ENCODE peak calls at places on chromosomes 6 and 20, in six cellular contexts. One of them, this sample, is unnamed.

GRCh38 chr6:111096246-111096645 is 8.9 kb downstream of the SLC16A10 start:
- DNase-seq in WTC11: no peak
- DNase-seq in GM12878: no peak
- DNase-seq in HCT116: no peak
- DNase-seq in H1: no peak
- DNase-seq in K562: no peak
- DNase-seq in this sample: no peak

GRCh38 chr6:166050559-166050958 is 117.1 kb downstream of the TBXT start:
- DNase-seq in WTC11: peak
- DNase-seq in GM12878: no peak
- DNase-seq in HCT116: no peak
- DNase-seq in H1: no peak
- DNase-seq in K562: no peak
- DNase-seq in this sample: no peak

GRCh38 chr6:56814802-56815201 is 140.1 kb upstream of the BEND6 start:
- DNase-seq in WTC11: no peak
- DNase-seq in GM12878: no peak
- DNase-seq in HCT116: no peak
- DNase-seq in H1: no peak
- DNase-seq in K562: no peak
- DNase-seq in this sample: no peak

GRCh38 chr20:5864873-5865582 is 85.3 kb downstream of the TRMT6 start:
- DNase-seq in WTC11: no peak
- DNase-seq in GM12878: no peak
- DNase-seq in HCT116: no peak
- DNase-seq in H1: no peak
- DNase-seq in K562: no peak
- DNase-seq in this sample: no peak

GRCh38 chr6:4872841-4873240 is 96.6 kb downstream of the CDYL start:
- DNase-seq in WTC11: no peak
- DNase-seq in GM12878: no peak
- DNase-seq in HCT116: no peak
- DNase-seq in H1: no peak
- DNase-seq in K562: no peak
- DNase-seq in this sample: no peak

GRCh38 chr6:16239090-16239797 is 857 bp downstream of the GMPR start:
- DNase-seq in WTC11: peak
- DNase-seq in GM12878: no peak
- DNase-seq in HCT116: no peak
- DNase-seq in H1: peak
- DNase-seq in K562: no peak
- DNase-seq in this sample: no peak

GRCh38 chr6:89037156-89037900 is 43.2 kb upstream of the PNRC1 start:
- DNase-seq in WTC11: no peak
- DNase-seq in GM12878: no peak
- DNase-seq in HCT116: no peak
- DNase-seq in H1: no peak
- DNase-seq in K562: no peak
- DNase-seq in this sample: no peak

GRCh38 chr6:3284436-3284876 is 25.7 kb downstream of the PSMG4 start:
- DNase-seq in WTC11: peak
- DNase-seq in GM12878: no peak
- DNase-seq in HCT116: no peak
- DNase-seq in H1: no peak
- DNase-seq in K562: no peak
- DNase-seq in this sample: no peak

GRCh38 chr6:35248300-35248699 is 11.2 kb upstream of the ZNF76 start:
- DNase-seq in WTC11: no peak
- DNase-seq in GM12878: no peak
- DNase-seq in HCT116: no peak
- DNase-seq in H1: no peak
- DNase-seq in K562: no peak
- DNase-seq in this sample: no peak

GRCh38 chr20:4956200-4956810 is 45.0 kb downstream of the SLC23A2 start:
- DNase-seq in WTC11: no peak
- DNase-seq in GM12878: no peak
- DNase-seq in HCT116: peak
- DNase-seq in H1: no peak
- DNase-seq in K562: peak
- DNase-seq in this sample: peak

GRCh38 chr6:5481024-5481423 is 219.7 kb downstream of the FARS2 start:
- DNase-seq in WTC11: no peak
- DNase-seq in GM12878: no peak
- DNase-seq in HCT116: no peak
- DNase-seq in H1: no peak
- DNase-seq in K562: no peak
- DNase-seq in this sample: no peak

GRCh38 chr6:160917581-160917980 is 74.0 kb upstream of the MAP3K4 start:
- DNase-seq in WTC11: no peak
- DNase-seq in GM12878: no peak
- DNase-seq in HCT116: no peak
- DNase-seq in H1: no peak
- DNase-seq in K562: no peak
- DNase-seq in this sample: no peak

GRCh38 chr20:33685328-33686007 is 717 bp downstream of the E2F1 start:
- DNase-seq in WTC11: peak
- DNase-seq in GM12878: peak
- DNase-seq in HCT116: no peak
- DNase-seq in H1: peak
- DNase-seq in K562: peak
- DNase-seq in this sample: peak

GRCh38 chr6:17470209-17470952 is 77.0 kb downstream of the CAP2 start:
- DNase-seq in WTC11: no peak
- DNase-seq in GM12878: no peak
- DNase-seq in HCT116: no peak
- DNase-seq in H1: peak
- DNase-seq in K562: no peak
- DNase-seq in this sample: no peak

GRCh38 chr6:45378324-45378926 is 691 bp upstream of the SUPT3H start:
- DNase-seq in WTC11: no peak
- DNase-seq in GM12878: no peak
- DNase-seq in HCT116: no peak
- DNase-seq in H1: no peak
- DNase-seq in K562: no peak
- DNase-seq in this sample: no peak

GRCh38 chr20:55166063-55166462 is 690.7 kb downstream of the DOK5 start:
- DNase-seq in WTC11: no peak
- DNase-seq in GM12878: no peak
- DNase-seq in HCT116: no peak
- DNase-seq in H1: peak
- DNase-seq in K562: no peak
- DNase-seq in this sample: no peak

GRCh38 chr20:34968020-34968775 is 12.5 kb downstream of the MYH7B start:
- DNase-seq in WTC11: no peak
- DNase-seq in GM12878: no peak
- DNase-seq in HCT116: no peak
- DNase-seq in H1: no peak
- DNase-seq in K562: no peak
- DNase-seq in this sample: no peak

GRCh38 chr6:24923885-24924401 is 11.8 kb downstream of the RIPOR2 start:
- DNase-seq in WTC11: peak
- DNase-seq in GM12878: no peak
- DNase-seq in HCT116: no peak
- DNase-seq in H1: no peak
- DNase-seq in K562: no peak
- DNase-seq in this sample: no peak

GRCh38 chr20:4613718-4614620 is 107.7 kb upstream of the PRND start:
- DNase-seq in WTC11: peak
- DNase-seq in GM12878: peak
- DNase-seq in HCT116: peak
- DNase-seq in H1: peak
- DNase-seq in K562: peak
- DNase-seq in this sample: peak

GRCh38 chr20:18802012-18802634 is 11.5 kb upstream of the SCP2D1 start:
- DNase-seq in WTC11: no peak
- DNase-seq in GM12878: no peak
- DNase-seq in HCT116: no peak
- DNase-seq in H1: no peak
- DNase-seq in K562: no peak
- DNase-seq in this sample: no peak

GRCh38 chr6:26322645-26323482 is 42.1 kb upstream of the BTN3A2 start:
- DNase-seq in WTC11: peak
- DNase-seq in GM12878: peak
- DNase-seq in HCT116: peak
- DNase-seq in H1: peak
- DNase-seq in K562: peak
- DNase-seq in this sample: peak

GRCh38 chr20:59988141-59988540 is 29.9 kb downstream of the CDH26 start:
- DNase-seq in WTC11: no peak
- DNase-seq in GM12878: no peak
- DNase-seq in HCT116: peak
- DNase-seq in H1: no peak
- DNase-seq in K562: no peak
- DNase-seq in this sample: no peak

GRCh38 chr20:11777861-11778570 is 139.7 kb upstream of the BTBD3 start:
- DNase-seq in WTC11: no peak
- DNase-seq in GM12878: no peak
- DNase-seq in HCT116: no peak
- DNase-seq in H1: no peak
- DNase-seq in K562: no peak
- DNase-seq in this sample: no peak

GRCh38 chr20:50872562-50873288 is 58.5 kb downstream of the ADNP start:
- DNase-seq in WTC11: no peak
- DNase-seq in GM12878: no peak
- DNase-seq in HCT116: no peak
- DNase-seq in H1: no peak
- DNase-seq in K562: no peak
- DNase-seq in this sample: no peak

GRCh38 chr6:106823732-106824351 is 150.7 kb downstream of the CD24 start:
- DNase-seq in WTC11: peak
- DNase-seq in GM12878: no peak
- DNase-seq in HCT116: no peak
- DNase-seq in H1: peak
- DNase-seq in K562: no peak
- DNase-seq in this sample: no peak

GRCh38 chr20:1465470-1466210 is 1.0 kb downstream of the NSFL1C start:
- DNase-seq in WTC11: no peak
- DNase-seq in GM12878: no peak
- DNase-seq in HCT116: no peak
- DNase-seq in H1: peak
- DNase-seq in K562: no peak
- DNase-seq in this sample: no peak

GRCh38 chr6:89353702-89354392 is 1.3 kb upstream of the UBE2J1 start:
- DNase-seq in WTC11: no peak
- DNase-seq in GM12878: no peak
- DNase-seq in HCT116: no peak
- DNase-seq in H1: no peak
- DNase-seq in K562: no peak
- DNase-seq in this sample: peak

GRCh38 chr6:170033666-170034065 is 257.2 kb downstream of the DLL1 start:
- DNase-seq in WTC11: peak
- DNase-seq in GM12878: no peak
- DNase-seq in HCT116: no peak
- DNase-seq in H1: no peak
- DNase-seq in K562: no peak
- DNase-seq in this sample: no peak

GRCh38 chr6:83152913-83153312 is 40.2 kb downstream of the PGM3 start:
- DNase-seq in WTC11: no peak
- DNase-seq in GM12878: no peak
- DNase-seq in HCT116: no peak
- DNase-seq in H1: no peak
- DNase-seq in K562: no peak
- DNase-seq in this sample: no peak

GRCh38 chr6:109458774-109459531 is 3.4 kb upstream of the MICAL1 start:
- DNase-seq in WTC11: no peak
- DNase-seq in GM12878: peak
- DNase-seq in HCT116: no peak
- DNase-seq in H1: no peak
- DNase-seq in K562: no peak
- DNase-seq in this sample: no peak
- TF ChIP-seq ATF3 in WTC11: no peak
- TF ChIP-seq ATF3 in GM12878: peak
- TF ChIP-seq ATF3 in HCT116: no peak
- TF ChIP-seq ATF3 in H1: no peak
- TF ChIP-seq ATF3 in K562: no peak
- TF ChIP-seq ATF3 in this sample: no peak

GRCh38 chr6:154367333-154367732 is 10.7 kb upstream of the IPCEF1 start:
- DNase-seq in WTC11: no peak
- DNase-seq in GM12878: no peak
- DNase-seq in HCT116: no peak
- DNase-seq in H1: no peak
- DNase-seq in K562: no peak
- DNase-seq in this sample: no peak

GRCh38 chr6:154373971-154374370 is 17.4 kb upstream of the IPCEF1 start:
- DNase-seq in WTC11: no peak
- DNase-seq in GM12878: no peak
- DNase-seq in HCT116: no peak
- DNase-seq in H1: no peak
- DNase-seq in K562: no peak
- DNase-seq in this sample: no peak

GRCh38 chr6:154367839-154368695 is 11.5 kb upstream of the IPCEF1 start:
- DNase-seq in WTC11: no peak
- DNase-seq in GM12878: no peak
- DNase-seq in HCT116: no peak
- DNase-seq in H1: no peak
- DNase-seq in K562: no peak
- DNase-seq in this sample: no peak

GRCh38 chr6:154370545-154370944 is 13.9 kb upstream of the IPCEF1 start:
- DNase-seq in WTC11: no peak
- DNase-seq in GM12878: no peak
- DNase-seq in HCT116: peak
- DNase-seq in H1: no peak
- DNase-seq in K562: no peak
- DNase-seq in this sample: peak

GRCh38 chr6:154371337-154371736 is 14.7 kb upstream of the IPCEF1 start:
- DNase-seq in WTC11: no peak
- DNase-seq in GM12878: no peak
- DNase-seq in HCT116: no peak
- DNase-seq in H1: no peak
- DNase-seq in K562: no peak
- DNase-seq in this sample: no peak
- TF ChIP-seq ATF3 in WTC11: no peak
- TF ChIP-seq ATF3 in GM12878: no peak
- TF ChIP-seq ATF3 in HCT116: no peak
- TF ChIP-seq ATF3 in H1: no peak
- TF ChIP-seq ATF3 in K562: no peak
- TF ChIP-seq ATF3 in this sample: no peak

DNA sequence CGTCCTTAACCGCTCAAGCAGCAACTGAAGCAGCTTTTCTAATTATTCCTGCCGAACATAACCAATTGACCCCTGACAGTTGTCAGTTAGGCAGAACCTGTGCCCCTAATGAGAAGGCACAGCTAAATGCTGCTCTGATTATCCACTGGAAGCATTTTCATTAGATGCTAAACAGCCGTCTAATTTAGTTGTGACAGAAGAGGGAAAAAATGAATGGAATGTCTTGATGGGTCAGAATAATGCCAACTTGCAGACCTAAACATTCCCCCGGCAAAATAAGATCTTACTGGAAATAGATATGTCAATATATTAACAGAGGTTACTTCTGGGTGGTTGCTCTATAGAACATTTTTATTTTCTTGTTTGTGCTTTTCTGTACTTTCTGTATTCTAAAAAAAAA is 84.9 kb upstream of the SMLR1 start:
- DNase-seq in WTC11: no peak
- DNase-seq in GM12878: no peak
- DNase-seq in HCT116: no peak
- DNase-seq in H1: no peak
- DNase-seq in K562: no peak
- DNase-seq in this sample: no peak
- TF ChIP-seq ATF3 in WTC11: no peak
- TF ChIP-seq ATF3 in GM12878: no peak
- TF ChIP-seq ATF3 in HCT116: no peak
- TF ChIP-seq ATF3 in H1: no peak
- TF ChIP-seq ATF3 in K562: no peak
- TF ChIP-seq ATF3 in this sample: no peak

GRCh38 chr20:62755817-62756724 is 40.2 kb upstream of the MRGBP start:
- DNase-seq in WTC11: no peak
- DNase-seq in GM12878: no peak
- DNase-seq in HCT116: no peak
- DNase-seq in H1: no peak
- DNase-seq in K562: no peak
- DNase-seq in this sample: no peak
- TF ChIP-seq ATF3 in WTC11: no peak
- TF ChIP-seq ATF3 in GM12878: no peak
- TF ChIP-seq ATF3 in HCT116: no peak
- TF ChIP-seq ATF3 in H1: no peak
- TF ChIP-seq ATF3 in K562: no peak
- TF ChIP-seq ATF3 in this sample: no peak

This sample was measured in HepG2.